ENCODE peak calls at places on chromosomes 13 and 19, in eight cellular contexts. K, F, R, T, U, W, C and S are unnamed samples.

GRCh38 chr19:4374451-4375163 is 25.7 kb downstream of the SH3GL1 start:
- DNase-seq in U (peak), W (no peak), T (peak), C (peak), F (no peak), K (peak), R (no peak), S (peak)

GRCh38 chr13:47433461-47434005 is 536.7 kb upstream of the HTR2A start:
- DNase-seq in F (no peak), T (no peak), K (peak), C (no peak), W (no peak), U (no peak), R (no peak), S (peak)

GRCh38 chr19:50266896-50267295 is 62.3 kb downstream of the KCNC3 start:
- DNase-seq in R (no peak), F (no peak), U (no peak), K (no peak), C (peak), T (peak), W (no peak), S (no peak)

GRCh38 chr19:53982611-53983010 is 8.8 kb upstream of the CACNG6 start:
- DNase-seq in R (no peak), U (peak), T (no peak), W (no peak), C (peak), F (no peak), K (no peak), S (no peak)

GRCh38 chr19:2374808-2375207 is 14.7 kb downstream of the TMPRSS9 start:
- DNase-seq in C (no peak), R (no peak), W (no peak), U (no peak), K (no peak), T (no peak), F (no peak), S (no peak)

GRCh38 chr19:10419646-10420443 is 493 bp upstream of the PDE4A start:
- DNase-seq in C (peak), K (peak), R (peak), W (no peak), T (no peak), U (no peak), F (no peak), S (peak)

GRCh38 chr19:41332000-41332399 is 21.7 kb downstream of the TGFB1 start:
- DNase-seq in U (no peak), F (no peak), C (no peak), T (no peak), W (no peak), R (no peak), K (no peak), S (no peak)

GRCh38 chr19:34215006-34215665 is 39.2 kb upstream of the GARRE1 start:
- DNase-seq in C (no peak), U (no peak), K (no peak), F (no peak), R (no peak), W (no peak), T (no peak), S (no peak)

GRCh38 chr13:43132911-43133310 is 109.5 kb downstream of the DNAJC15 start:
- DNase-seq in T (no peak), W (no peak), R (no peak), C (no peak), F (no peak), U (no peak), K (no peak), S (no peak)

GRCh38 chr13:83753912-83754624 is 128.2 kb downstream of the SLITRK1 start:
- DNase-seq in T (no peak), R (no peak), C (no peak), K (no peak), W (no peak), U (no peak), F (no peak), S (peak)

GRCh38 chr19:11780431-11781020 is 13.7 kb downstream of the ZNF441 start:
- DNase-seq in C (no peak), F (no peak), T (no peak), W (no peak), K (no peak), U (no peak), R (no peak), S (no peak)